ENCODE peak calls at places on chromosomes 4 and X, in seven cellular contexts. I is transverse colon, L is heart left ventricle, K is tibial nerve, X is lower leg skin, J is stomach, U is K562. Z is an unnamed sample.

GRCh38 chrX:46178763-46179162 is 366.5 kb downstream of the ZNF674 start:
- DNase-seq in I (no peak), L (no peak), K (no peak), X (no peak), J (no peak), U (no peak), Z (peak; percentile 46)

GRCh38 chrX:46754450-46755075 is 4.4 kb downstream of the SLC9A7 start:
- DNase-seq in I (no peak), L (no peak), K (no peak), X (no peak), J (no peak), U (no peak), Z (no peak)

GRCh38 chr4:7831330-7831729 is 108.3 kb downstream of the AFAP1 start:
- DNase-seq in I (no peak), L (peak; percentile 62), K (no peak), X (no peak), J (no peak), U (peak; percentile 15), Z (no peak)

GRCh38 chr4:14918336-14918735 is 83.9 kb upstream of the CPEB2 start:
- DNase-seq in I (no peak), L (no peak), K (no peak), X (no peak), J (no peak), U (no peak), Z (no peak)

GRCh38 chrX:129523076-129524055 is at the start of gene SMARCA1:
- DNase-seq in I (peak; percentile 17), L (peak; percentile 56), K (peak; percentile 4), X (peak; percentile 14), J (peak; percentile 39), U (peak; percentile 20), Z (no peak)

GRCh38 chr4:176872461-176872860 is 79.7 kb upstream of the VEGFC start:
- DNase-seq in I (no peak), L (no peak), K (no peak), X (no peak), J (no peak), U (no peak), Z (no peak)

GRCh38 chr4:152735302-152735917 is 44.1 kb downstream of the TIGD4 start:
- DNase-seq in I (no peak), L (no peak), K (no peak), X (no peak), J (no peak), U (no peak), Z (peak; percentile 57)

GRCh38 chr4:23775694-23776093 is 114.2 kb downstream of the PPARGC1A start:
- DNase-seq in I (no peak), L (no peak), K (no peak), X (no peak), J (peak; percentile 45), U (no peak), Z (no peak)

GRCh38 chrX:134891652-134892051 is 99.1 kb upstream of the SMIM10 start:
- DNase-seq in I (no peak), L (no peak), K (no peak), X (no peak), J (no peak), U (no peak), Z (no peak)

GRCh38 chr4:173917255-173917960 is 366.1 kb downstream of the FBXO8 start:
- DNase-seq in I (no peak), L (no peak), K (no peak), X (no peak), J (no peak), U (no peak), Z (no peak)

GRCh38 chr4:188372856-188373255 is 233.6 kb downstream of the TRIML1 start:
- DNase-seq in I (no peak), L (no peak), K (no peak), X (no peak), J (no peak), U (no peak), Z (no peak)

GRCh38 chrX:72396117-72396516 is 90.4 kb upstream of the CITED1 start:
- DNase-seq in I (no peak), L (peak; percentile 9), K (no peak), X (no peak), J (no peak), U (no peak), Z (no peak)

GRCh38 chrX:119410027-119410819 is 11.1 kb downstream of the SLC25A43 start:
- DNase-seq in I (peak; percentile 80), L (no peak), K (peak; percentile 23), X (peak; percentile 32), J (peak; percentile 60), U (no peak), Z (no peak)

GRCh38 chr4:186144180-186144579 is 39.7 kb downstream of the FAM149A start:
- DNase-seq in I (peak; percentile 19), L (no peak), K (no peak), X (no peak), J (no peak), U (no peak), Z (no peak)

GRCh38 chrX:90883479-90883878 is 551.2 kb upstream of the PABPC5 start:
- DNase-seq in I (no peak), L (no peak), K (no peak), X (no peak), J (no peak), U (no peak), Z (no peak)

GRCh38 chr4:150852237-150852636 is 162.8 kb downstream of the LRBA start:
- DNase-seq in I (no peak), L (no peak), K (no peak), X (no peak), J (no peak), U (no peak), Z (no peak)

GRCh38 chr4:122576261-122577188 is 44.3 kb downstream of the IL21 start:
- DNase-seq in I (no peak), L (no peak), K (peak; percentile 36), X (no peak), J (no peak), U (peak; percentile 34), Z (peak; percentile 46)

GRCh38 chr4:69860007-69860406 is at the start of gene SULT1E1:
- DNase-seq in I (no peak), L (no peak), K (no peak), X (no peak), J (no peak), U (no peak), Z (no peak)

GRCh38 chr4:53960843-53961242 is 103.6 kb downstream of the CHIC2 start:
- DNase-seq in I (no peak), L (no peak), K (no peak), X (no peak), J (no peak), U (no peak), Z (no peak)

GRCh38 chr4:140884431-140885058 is 128.4 kb upstream of the TBC1D9 start:
- DNase-seq in I (peak; percentile 43), L (peak; percentile 42), K (peak; percentile 48), X (peak; percentile 29), J (peak; percentile 29), U (peak; percentile 29), Z (peak; percentile 66)

GRCh38 chr4:140256335-140256734 is 102.4 kb upstream of the MAML3 start:
- DNase-seq in I (peak; percentile 21), L (no peak), K (no peak), X (no peak), J (no peak), U (no peak), Z (no peak)

GRCh38 chrX:123860983-123861382 is 1.1 kb downstream of the XIAP start:
- DNase-seq in I (no peak), L (no peak), K (no peak), X (no peak), J (no peak), U (no peak), Z (no peak)

GRCh38 chrX:6384391-6384790 is 150.5 kb downstream of the VCX3A start:
- DNase-seq in I (no peak), L (no peak), K (no peak), X (no peak), J (no peak), U (no peak), Z (no peak)

GRCh38 chrX:124986284-124986683 is 333.4 kb upstream of the TEX13C start:
- DNase-seq in I (no peak), L (no peak), K (no peak), X (no peak), J (no peak), U (no peak), Z (no peak)

DNA sequence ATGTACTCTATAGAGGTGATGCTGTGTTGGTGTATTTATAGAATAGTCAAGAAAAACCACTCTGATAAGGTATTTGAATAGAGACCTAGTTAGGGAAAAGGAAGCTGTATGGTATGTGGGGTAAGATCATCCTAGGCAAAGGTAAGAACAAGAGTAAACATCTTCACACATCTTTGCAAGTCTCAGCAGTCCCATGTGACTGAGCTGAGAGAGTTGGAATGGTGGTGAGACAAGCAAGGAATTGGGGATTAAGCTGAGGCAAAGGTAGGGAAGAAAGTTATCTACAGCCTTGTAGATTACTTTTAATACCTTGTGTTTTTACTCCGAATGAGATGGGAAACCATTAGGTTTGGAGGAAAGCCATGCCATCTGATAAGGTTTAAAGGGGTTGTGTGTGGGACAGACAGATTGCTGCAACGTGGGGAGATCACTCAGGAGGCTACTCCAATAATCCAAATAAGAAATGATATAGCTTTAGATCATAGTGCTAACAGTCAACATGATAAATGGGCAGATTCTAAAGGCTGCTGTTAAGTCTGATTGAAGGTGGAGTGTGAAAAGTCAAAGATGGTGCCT is 31.7 kb upstream of the MANBA start:
- DNase-seq in I (no peak), L (no peak), K (no peak), X (no peak), J (no peak), U (no peak), Z (no peak)
- TF ChIP-seq POLR2A in I (no peak), L (no peak), K (no peak), X (no peak), J (no peak), U (peak; percentile 68), Z (no peak)

DNA sequence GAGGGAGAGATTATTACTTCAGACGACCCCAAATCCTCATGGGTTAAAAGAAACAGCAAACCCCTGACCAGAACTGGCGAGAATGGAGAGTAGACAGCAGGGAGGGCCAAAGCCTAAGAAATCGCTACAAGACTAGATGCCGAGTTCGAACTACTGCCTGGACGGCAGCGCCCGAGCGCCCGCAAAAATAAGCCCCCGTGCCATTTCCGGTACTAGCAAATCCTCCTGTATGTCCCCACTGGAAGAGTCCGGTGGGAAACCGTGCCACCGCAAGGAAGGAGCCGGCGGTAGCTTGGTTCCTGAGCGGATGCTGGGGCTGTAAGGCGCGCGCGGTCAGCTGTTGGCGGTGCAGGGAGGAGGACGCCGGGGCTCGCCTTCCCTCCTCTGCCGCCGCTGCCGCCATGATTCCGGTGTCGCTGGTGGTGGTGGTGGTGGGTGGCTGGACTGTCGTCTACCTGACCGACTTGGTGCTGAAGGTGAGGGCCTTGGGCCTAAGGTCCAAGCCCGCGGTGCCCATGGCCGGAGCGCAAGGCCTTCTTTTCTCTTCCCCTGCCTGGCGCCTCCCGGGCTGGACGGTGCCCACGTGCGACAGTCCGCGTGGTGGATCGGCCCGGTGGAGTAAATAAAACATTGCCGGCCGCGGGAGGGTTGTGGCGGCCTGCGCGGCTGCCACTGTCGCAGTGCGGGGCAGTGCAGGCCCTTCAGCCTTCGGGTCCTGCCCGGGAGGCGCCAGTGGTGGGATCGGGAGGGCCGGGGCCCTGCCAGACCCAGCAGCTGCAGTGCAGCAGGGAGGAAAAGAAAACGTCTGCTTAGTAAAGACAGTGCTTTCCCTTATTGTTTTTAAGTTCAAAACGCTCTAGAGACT is at the start of gene MBTPS2:
- DNase-seq in I (peak; percentile 85), L (peak; percentile 81), K (peak; percentile 59), X (peak; percentile 69), J (peak; percentile 84), U (peak; percentile 56), Z (peak; percentile 92)
- TF ChIP-seq POLR2A in I (peak; percentile 67), L (peak; percentile 30), K (peak; percentile 39), X (no peak), J (no peak), U (peak; percentile 85), Z (peak; percentile 38)

GRCh38 chr4:88283661-88284377 is 542 bp downstream of the PPM1K start:
- DNase-seq in I (peak; percentile 61), L (peak; percentile 70), K (peak; percentile 42), X (peak; percentile 33), J (peak; percentile 56), U (peak; percentile 61), Z (peak; percentile 79)
- TF ChIP-seq POLR2A in I (no peak), L (peak; percentile 5), K (peak; percentile 16), X (no peak), J (no peak), U (no peak), Z (no peak)

GRCh38 chrX:151738751-151739150 is 4.2 kb downstream of the CNGA2 start:
- DNase-seq in I (no peak), L (no peak), K (no peak), X (no peak), J (peak; percentile 17), U (no peak), Z (no peak)
- TF ChIP-seq POLR2A in I (no peak), L (no peak), K (no peak), X (no peak), J (no peak), U (no peak), Z (no peak)